ENCODE peak calls at places on chromosome 11, in nine cellular contexts. C is adrenal gland, N is stomach, Z is uterus, L is HCT116, R is GM12891, S is spleen, H is A549, F is NB4. W is an unnamed sample.

GRCh38 chr11:86669424-86669823 is 3.0 kb downstream of the ME3 start:
- DNase-seq in C (no peak), N (no peak), Z (no peak), L (no peak), R (no peak), S (no peak), H (no peak), F (no peak), W (no peak)

GRCh38 chr11:84612645-84613044 is 1014.5 kb downstream of the DLG2 start:
- DNase-seq in C (no peak), N (no peak), Z (no peak), L (no peak), R (no peak), S (no peak), H (no peak), F (no peak), W (no peak)

GRCh38 chr11:126438272-126438671 is 82.8 kb downstream of the ST3GAL4 start:
- DNase-seq in C (no peak), N (no peak), Z (no peak), L (no peak), R (no peak), S (no peak), H (no peak), F (peak; percentile 68), W (no peak)

GRCh38 chr11:68692115-68692514 is 7.8 kb downstream of the GAL start:
- DNase-seq in C (no peak), N (no peak), Z (no peak), L (no peak), R (no peak), S (no peak), H (no peak), F (no peak), W (no peak)

GRCh38 chr11:86068138-86068861 is 584 bp downstream of the PICALM start:
- DNase-seq in C (peak; percentile 26), N (peak; percentile 32), Z (peak; percentile 42), L (no peak), R (no peak), S (peak; percentile 89), H (peak; percentile 33), F (peak; percentile 67), W (no peak)

GRCh38 chr11:127994736-127995135 is 592.6 kb downstream of the ETS1 start:
- DNase-seq in C (no peak), N (no peak), Z (no peak), L (no peak), R (no peak), S (no peak), H (no peak), F (no peak), W (peak; percentile 5)

GRCh38 chr11:91921974-91922373 is 302.6 kb upstream of the FAT3 start:
- DNase-seq in C (peak; percentile 47), N (no peak), Z (no peak), L (no peak), R (no peak), S (no peak), H (peak; percentile 11), F (no peak), W (no peak)

GRCh38 chr11:102114032-102114431 is 3.8 kb downstream of the YAP1 start:
- DNase-seq in C (no peak), N (no peak), Z (no peak), L (no peak), R (no peak), S (no peak), H (peak; percentile 13), F (no peak), W (no peak)

GRCh38 chr11:22466809-22467208 is 128.6 kb downstream of the SLC17A6 start:
- DNase-seq in C (no peak), N (no peak), Z (no peak), L (peak; percentile 13), R (no peak), S (no peak), H (peak; percentile 4), F (no peak), W (peak; percentile 17)

GRCh38 chr11:126390418-126390817 is 34.9 kb downstream of the ST3GAL4 start:
- DNase-seq in C (no peak), N (no peak), Z (no peak), L (no peak), R (no peak), S (no peak), H (no peak), F (no peak), W (no peak)

GRCh38 chr11:33445761-33446161 is 188.6 kb downstream of the HIPK3 start:
- DNase-seq in C (no peak), N (no peak), Z (no peak), L (no peak), R (no peak), S (no peak), H (peak; percentile 31), F (no peak), W (no peak)

GRCh38 chr11:65887026-65887722 is 1.1 kb downstream of the FIBP start:
- DNase-seq in C (no peak), N (no peak), Z (peak; percentile 52), L (no peak), R (no peak), S (peak; percentile 73), H (no peak), F (no peak), W (no peak)

GRCh38 chr11:86459682-86460460 is 85.2 kb downstream of the CCDC81 start:
- DNase-seq in C (peak; percentile 82), N (peak; percentile 56), Z (peak; percentile 65), L (peak; percentile 27), R (no peak), S (no peak), H (peak; percentile 74), F (no peak), W (peak; percentile 86)

GRCh38 chr11:13030857-13031256 is 21.7 kb downstream of the RASSF10 start:
- DNase-seq in C (no peak), N (peak; percentile 95), Z (peak; percentile 32), L (no peak), R (no peak), S (no peak), H (no peak), F (no peak), W (no peak)

GRCh38 chr11:121933694-121934093 is 182.3 kb downstream of the BLID start:
- DNase-seq in C (no peak), N (no peak), Z (no peak), L (no peak), R (no peak), S (no peak), H (no peak), F (no peak), W (no peak)

GRCh38 chr11:9990221-9990973 is 303.6 kb downstream of the SBF2 start:
- DNase-seq in C (no peak), N (no peak), Z (no peak), L (no peak), R (no peak), S (no peak), H (peak; percentile 74), F (peak; percentile 12), W (no peak)

GRCh38 chr11:71120346-71120963 is 131.9 kb downstream of the SHANK2 start:
- DNase-seq in C (no peak), N (peak; percentile 66), Z (no peak), L (peak; percentile 24), R (no peak), S (peak; percentile 52), H (peak; percentile 56), F (peak; percentile 30), W (no peak)

GRCh38 chr11:66891849-66892660 is 35.2 kb downstream of the LRFN4 start:
- DNase-seq in C (peak; percentile 95), N (peak; percentile 70), Z (no peak), L (peak; percentile 96), R (peak; percentile 72), S (no peak), H (peak; percentile 98), F (peak; percentile 93), W (peak; percentile 82)

GRCh38 chr11:61384271-61385242 is 7.8 kb upstream of the TMEM216 start:
- DNase-seq in C (peak; percentile 63), N (no peak), Z (no peak), L (no peak), R (no peak), S (no peak), H (peak; percentile 66), F (peak; percentile 77), W (no peak)

GRCh38 chr11:42802211-42802918 is 509.4 kb upstream of the API5 start:
- DNase-seq in C (no peak), N (no peak), Z (no peak), L (no peak), R (no peak), S (no peak), H (no peak), F (no peak), W (no peak)

GRCh38 chr11:62842171-62842717 is 2.9 kb upstream of the WDR74 start:
- DNase-seq in C (peak; percentile 31), N (peak; percentile 27), Z (peak; percentile 56), L (no peak), R (no peak), S (peak; percentile 89), H (no peak), F (peak; percentile 70), W (no peak)
- TF ChIP-seq POLR2A in C (no peak), N (no peak), Z (no peak), L (no peak), R (no peak), S (no peak), H (no peak), F (no peak), W (no peak)

GRCh38 chr11:64770120-64770519 is 8.2 kb downstream of the SF1 start:
- DNase-seq in C (no peak), N (no peak), Z (no peak), L (no peak), R (no peak), S (peak; percentile 49), H (no peak), F (no peak), W (no peak)
- TF ChIP-seq POLR2A in C (no peak), N (no peak), Z (no peak), L (no peak), R (no peak), S (no peak), H (no peak), F (no peak), W (no peak)

GRCh38 chr11:46364791-46365190 is 16.7 kb upstream of the MDK start:
- DNase-seq in C (no peak), N (no peak), Z (no peak), L (no peak), R (no peak), S (no peak), H (no peak), F (no peak), W (no peak)
- TF ChIP-seq POLR2A in C (no peak), N (no peak), Z (no peak), L (no peak), R (no peak), S (no peak), H (no peak), F (no peak), W (no peak)

DNA sequence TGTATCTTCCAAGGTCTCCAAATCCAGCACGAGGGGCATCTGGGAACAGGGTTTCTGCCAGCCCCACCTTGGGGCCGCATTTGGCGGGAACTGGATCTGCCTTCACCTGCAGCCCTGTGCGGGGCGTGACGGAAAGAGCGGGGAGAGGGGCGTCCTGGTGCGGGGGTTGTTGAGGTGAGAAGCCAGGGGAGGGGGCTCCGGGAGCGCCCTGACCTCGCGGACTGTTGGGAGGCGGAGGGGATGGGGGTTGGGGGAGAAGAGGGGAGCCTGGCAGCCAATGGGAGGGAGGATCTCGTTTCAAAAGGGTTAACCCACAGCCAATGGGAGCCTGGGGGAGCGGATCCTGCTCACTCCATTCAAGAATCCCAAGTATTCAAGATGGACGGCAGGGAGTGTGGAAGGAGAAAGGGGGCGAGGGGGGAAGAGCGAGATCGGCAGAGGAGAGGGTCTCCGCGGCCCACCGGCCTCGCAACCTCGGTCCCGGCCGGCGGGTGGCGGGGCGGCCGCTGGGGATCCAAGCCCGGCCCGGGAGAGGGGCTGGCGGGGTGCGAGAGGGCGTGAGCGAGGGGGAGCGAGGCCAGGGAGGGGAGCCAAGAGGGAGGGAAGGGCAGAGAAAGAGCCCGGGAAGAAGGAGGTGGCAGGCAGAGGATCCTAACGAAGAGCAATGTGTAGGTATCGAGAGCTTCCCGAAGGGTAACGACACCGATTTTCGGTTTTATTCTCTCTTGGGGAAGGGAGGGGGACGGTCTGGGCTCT is 11.5 kb downstream of the YPEL4 start:
- DNase-seq in C (peak; percentile 69), N (peak; percentile 36), Z (peak; percentile 90), L (no peak), R (no peak), S (no peak), H (peak; percentile 89), F (no peak), W (peak; percentile 95)
- TF ChIP-seq POLR2A in C (no peak), N (no peak), Z (peak; percentile 54), L (peak; percentile 53), R (no peak), S (no peak), H (peak; percentile 63), F (no peak), W (peak; percentile 74)

W was measured in H54.